ENCODE peak calls at places on chromosomes 6 and 20, in six cellular contexts. F is left lung, V is HCT116, M is sigmoid colon, H is astrocyte, L is gastrocnemius medialis. W is an unnamed sample.

GRCh38 chr6:40376113-40376650 is 211.0 kb downstream of the LRFN2 start:
- DNase-seq in F (no peak), V (no peak), M (no peak), H (no peak), L (no peak), W (no peak)

GRCh38 chr6:50816115-50816675 is 2.5 kb upstream of the TFAP2B start:
- DNase-seq in F (peak; percentile 66), V (peak; percentile 34), M (peak; percentile 69), H (peak; percentile 23), L (peak; percentile 29), W (peak; percentile 23)

GRCh38 chr20:35342154-35342769 is 50.0 kb upstream of the FAM83C start:
- DNase-seq in F (no peak), V (no peak), M (no peak), H (peak; percentile 54), L (no peak), W (no peak)

GRCh38 chr6:126033696-126034095 is 47.4 kb downstream of the TRMT11 start:
- DNase-seq in F (no peak), V (no peak), M (peak; percentile 64), H (peak; percentile 90), L (no peak), W (no peak)

GRCh38 chr6:125312478-125312877 is 10.7 kb upstream of the HDDC2 start:
- DNase-seq in F (no peak), V (no peak), M (no peak), H (no peak), L (no peak), W (no peak)

GRCh38 chr20:44742304-44743079 is 3.2 kb upstream of the KCNK15 start:
- DNase-seq in F (no peak), V (no peak), M (no peak), H (no peak), L (no peak), W (no peak)

GRCh38 chr6:147579667-147580066 is 71.2 kb downstream of the SAMD5 start:
- DNase-seq in F (no peak), V (no peak), M (no peak), H (no peak), L (no peak), W (no peak)

GRCh38 chr20:57260959-57261357 is 5.5 kb downstream of the BMP7 start:
- DNase-seq in F (no peak), V (no peak), M (no peak), H (peak; percentile 39), L (no peak), W (no peak)

GRCh38 chr6:166413491-166413951 is 30.8 kb upstream of the MPC1 start:
- DNase-seq in F (no peak), V (no peak), M (no peak), H (no peak), L (no peak), W (no peak)

GRCh38 chr6:37985355-37985754 is 165.8 kb downstream of the ZFAND3 start:
- DNase-seq in F (no peak), V (no peak), M (no peak), H (no peak), L (no peak), W (no peak)

GRCh38 chr6:87210979-87211378 is 55.6 kb downstream of the ZNF292 start:
- DNase-seq in F (no peak), V (no peak), M (no peak), H (no peak), L (no peak), W (no peak)

GRCh38 chr20:8867346-8867745 is 201.5 kb upstream of the PLCB4 start:
- DNase-seq in F (no peak), V (no peak), M (no peak), H (no peak), L (no peak), W (no peak)

GRCh38 chr6:158639056-158639455 is 5.5 kb downstream of the DYNLT1 start:
- DNase-seq in F (no peak), V (no peak), M (peak; percentile 32), H (no peak), L (peak; percentile 19), W (no peak)

GRCh38 chr20:59588236-59588855 is 16.0 kb upstream of the PHACTR3 start:
- DNase-seq in F (peak; percentile 24), V (no peak), M (no peak), H (no peak), L (no peak), W (no peak)

GRCh38 chr20:47360207-47360488 is 3.6 kb upstream of the ZMYND8 start:
- DNase-seq in F (no peak), V (no peak), M (peak; percentile 81), H (no peak), L (peak; percentile 64), W (no peak)

GRCh38 chr20:33679758-33680485 is 5.7 kb upstream of the NECAB3 start:
- DNase-seq in F (no peak), V (no peak), M (no peak), H (no peak), L (no peak), W (no peak)

GRCh38 chr6:15506066-15506465 is 156.8 kb downstream of the DTNBP1 start:
- DNase-seq in F (no peak), V (no peak), M (peak; percentile 49), H (no peak), L (peak; percentile 15), W (no peak)
- H3K4me1 ChIP-seq in F (peaks cover 33% of the 10 kb centered on the region), V (no peaks in the 10 kb centered on the region), M (no peaks in the 10 kb centered on the region), H (peaks cover 30% of the 10 kb centered on the region), L (peaks cover 57% of the 10 kb centered on the region), W (no peaks in the 10 kb centered on the region)

GRCh38 chr6:24330137-24330732 is 27.6 kb downstream of the DCDC2 start:
- DNase-seq in F (no peak), V (no peak), M (no peak), H (peak; percentile 53), L (no peak), W (no peak)

GRCh38 chr6:24332306-24332705 is 25.6 kb downstream of the DCDC2 start:
- DNase-seq in F (no peak), V (no peak), M (no peak), H (peak; percentile 94), L (no peak), W (no peak)

GRCh38 chr6:24329451-24329850 is 28.4 kb downstream of the DCDC2 start:
- DNase-seq in F (no peak), V (no peak), M (no peak), H (peak; percentile 54), L (no peak), W (no peak)

GRCh38 chr6:24325978-24326377 is 31.9 kb downstream of the DCDC2 start:
- DNase-seq in F (no peak), V (no peak), M (no peak), H (no peak), L (no peak), W (no peak)

DNA sequence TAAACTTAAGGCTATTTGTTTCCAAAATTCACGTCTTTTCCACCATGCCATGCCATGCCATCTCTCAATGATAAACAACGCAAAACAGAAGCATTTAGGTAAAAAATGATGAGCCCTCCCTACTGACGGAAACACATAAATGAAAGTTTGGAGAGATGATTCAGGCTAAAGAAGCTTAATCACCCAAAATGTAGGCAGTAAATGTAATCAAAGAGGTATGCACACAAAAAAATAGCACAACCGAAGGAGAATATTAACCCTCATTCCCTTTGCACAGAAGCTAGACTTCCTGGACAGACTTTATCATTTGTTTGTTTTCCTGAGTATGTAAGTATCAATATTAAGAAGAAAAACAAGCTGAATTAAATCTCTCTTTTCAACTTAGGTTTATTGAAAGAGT is 28.8 kb downstream of the DCDC2 start:
- DNase-seq in F (no peak), V (no peak), M (no peak), H (peak; percentile 70), L (no peak), W (no peak)
- H3K27ac ChIP-seq in F (no peak overlapping the region), V (no peak overlapping the region), M (no peak overlapping the region), H (peak overlapping the region; percentile 14), L (no peak overlapping the region), W (no peak overlapping the region)

GRCh38 chr6:144141470-144141869 is 8.8 kb upstream of the STX11 start:
- DNase-seq in F (no peak), V (no peak), M (no peak), H (no peak), L (no peak), W (no peak)
- H3K4me3 ChIP-seq in F (no peak overlapping the region), V (no peak overlapping the region), M (no peak overlapping the region), H (no peak overlapping the region), L (no peak overlapping the region), W (no peak overlapping the region)

GRCh38 chr6:52503853-52504777 is 72.7 kb downstream of the TRAM2 start:
- DNase-seq in F (peak; percentile 93), V (peak; percentile 94), M (peak; percentile 83), H (peak; percentile 79), L (peak; percentile 99), W (no peak)
- H3K4me1 ChIP-seq in F (peaks cover 31% of the 10 kb centered on the region), V (peaks cover 42% of the 10 kb centered on the region), M (no peaks in the 10 kb centered on the region), H (peaks cover 40% of the 10 kb centered on the region), L (peaks cover 45% of the 10 kb centered on the region), W (no peaks in the 10 kb centered on the region)

DNA sequence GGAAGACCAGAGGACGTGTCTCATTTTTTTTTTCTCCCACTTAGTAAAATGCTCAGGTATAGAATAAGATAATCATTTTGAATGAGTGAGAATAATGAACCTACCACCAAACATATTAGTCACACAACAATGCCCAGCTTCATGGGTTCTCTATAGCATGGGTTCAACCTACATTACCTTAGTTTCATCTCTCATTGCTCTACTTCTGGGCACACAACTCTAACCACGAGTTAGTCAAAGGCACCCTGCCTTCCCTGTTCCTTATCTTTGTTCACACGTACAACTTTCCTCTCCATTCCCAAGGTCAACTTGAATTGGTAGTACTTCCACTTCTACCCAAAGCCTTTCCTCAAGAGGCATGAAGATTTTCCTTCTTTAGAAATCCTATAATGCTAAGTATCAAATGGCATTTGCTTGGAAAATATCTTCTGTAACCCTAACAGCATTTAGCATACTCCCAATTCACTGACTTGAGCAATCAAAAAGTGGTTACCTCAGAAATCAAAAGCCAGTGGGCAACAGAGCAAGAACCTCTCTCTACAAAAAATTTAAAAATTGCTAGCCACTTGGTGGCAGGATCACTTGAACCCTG is 20.9 kb downstream of the DEK start:
- DNase-seq in F (no peak), V (no peak), M (no peak), H (no peak), L (no peak), W (no peak)
- H3K27ac ChIP-seq in F (no peak overlapping the region), V (no peak overlapping the region), M (no peak overlapping the region), H (no peak overlapping the region), L (no peak overlapping the region), W (no peak overlapping the region)